ENCODE peak calls at places on chromosomes 3 and 15, in five cellular contexts. Q is hepatocyte, U is GM23338, F is GM23248, H is HCT116. G is an unnamed sample.

GRCh38 chr3:137852511-137852910 is 88.4 kb downstream of the SOX14 start:
- DNase-seq in Q (no peak), U (no peak), F (no peak), H (no peak), G (peak; percentile 86)

GRCh38 chr3:183664913-183665381 is 29.5 kb downstream of the KLHL24 start:
- DNase-seq in Q (no peak), U (no peak), F (peak; percentile 90), H (no peak), G (no peak)

GRCh38 chr3:160622263-160623045 is 54.5 kb upstream of the ARL14 start:
- DNase-seq in Q (peak; percentile 13), U (no peak), F (peak; percentile 4), H (no peak), G (no peak)

GRCh38 chr3:179676081-179676480 is 23.2 kb downstream of the USP13 start:
- DNase-seq in Q (no peak), U (no peak), F (no peak), H (no peak), G (no peak)

GRCh38 chr15:82790321-82790720 is 15.5 kb downstream of the FSD2 start:
- DNase-seq in Q (no peak), U (no peak), F (no peak), H (no peak), G (no peak)

GRCh38 chr3:68861521-68861920 is 70.8 kb downstream of the TAFA4 start:
- DNase-seq in Q (no peak), U (no peak), F (no peak), H (no peak), G (no peak)

GRCh38 chr3:149977391-149977790 is 6.7 kb upstream of the PFN2 start:
- DNase-seq in Q (no peak), U (no peak), F (no peak), H (no peak), G (no peak)

GRCh38 chr3:149536429-149536828 is 61.9 kb downstream of the TM4SF4 start:
- DNase-seq in Q (peak; percentile 39), U (peak; percentile 78), F (peak; percentile 60), H (no peak), G (peak; percentile 81)

GRCh38 chr3:38124324-38125122 is 12.4 kb downstream of the ACAA1 start:
- DNase-seq in Q (no peak), U (no peak), F (no peak), H (no peak), G (no peak)

GRCh38 chr15:58138106-58138505 is at the start of gene AQP9:
- DNase-seq in Q (no peak), U (no peak), F (peak; percentile 40), H (no peak), G (no peak)

GRCh38 chr3:50151728-50152127 is 3.4 kb upstream of the SEMA3F start:
- DNase-seq in Q (no peak), U (no peak), F (no peak), H (no peak), G (no peak)
- H3K4me1 ChIP-seq in Q (peaks cover 53% of the 10 kb centered on the region), U (peaks cover 27% of the 10 kb centered on the region), F (no peaks in the 10 kb centered on the region), H (peaks cover 8% of the 10 kb centered on the region), G (peaks cover 33% of the 10 kb centered on the region)

DNA sequence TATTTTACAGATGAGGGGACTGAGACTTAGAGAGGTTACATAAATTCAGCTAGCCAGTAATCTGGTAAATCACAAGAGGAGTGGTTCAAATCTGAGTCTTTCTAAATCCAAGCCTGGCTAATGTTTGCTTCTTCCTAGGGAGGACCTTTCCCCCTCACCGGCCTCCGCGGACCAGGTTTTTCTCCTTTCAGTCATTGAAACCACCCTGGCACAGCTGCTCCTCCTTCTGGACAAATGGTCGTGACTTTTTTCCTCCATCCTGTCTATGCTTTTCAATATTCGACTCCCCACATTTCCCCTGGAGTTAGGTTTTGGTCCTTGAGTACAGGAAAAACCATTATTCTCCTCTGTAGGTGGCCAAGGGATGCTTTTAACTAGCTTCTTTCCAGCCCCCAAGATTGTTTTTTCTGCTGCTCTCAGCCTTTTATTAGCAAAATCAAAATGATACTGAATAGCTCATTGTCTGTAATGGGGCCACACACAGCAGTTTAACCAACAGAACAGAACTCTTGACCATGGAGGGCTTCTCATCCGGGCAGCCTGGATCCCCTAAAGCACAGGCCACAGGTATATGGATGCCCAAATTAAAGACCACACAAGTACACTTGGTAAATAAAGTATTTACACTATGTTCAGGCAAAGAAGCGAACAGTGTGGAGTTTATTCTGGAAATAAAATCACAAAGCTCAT is 85.9 kb upstream of the KLHL25 start:
- DNase-seq in Q (no peak), U (no peak), F (no peak), H (no peak), G (no peak)
- TF ChIP-seq EZH2phosphoT487 in Q (no peak), U (no peak), F (no peak), H (no peak), G (no peak)

DNA sequence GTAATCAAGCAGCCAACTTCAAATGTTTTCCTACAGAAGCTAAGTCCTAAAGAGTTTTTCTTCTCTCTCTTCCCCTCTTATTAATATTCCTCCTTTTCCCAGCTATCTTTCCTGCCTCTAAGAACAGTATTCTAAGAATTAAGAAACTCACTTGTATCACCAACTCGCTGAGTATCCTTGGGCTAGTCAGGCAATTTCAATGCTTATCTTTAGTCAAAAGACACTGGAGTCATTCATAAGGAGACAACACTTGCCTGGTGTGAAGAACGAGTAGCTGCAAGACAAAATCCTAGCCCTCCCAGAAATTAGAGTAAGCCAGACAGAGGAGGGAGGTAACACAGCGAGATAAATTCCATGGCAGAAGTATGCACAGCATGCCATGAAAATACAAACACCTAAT is 10.7 kb downstream of the VGLL4 start:
- DNase-seq in Q (no peak), U (no peak), F (no peak), H (no peak), G (no peak)
- H3K4me1 ChIP-seq in Q (peaks cover 42% of the 10 kb centered on the region), U (peaks cover 40% of the 10 kb centered on the region), F (peaks cover 45% of the 10 kb centered on the region), H (no peaks in the 10 kb centered on the region), G (peaks cover 28% of the 10 kb centered on the region)

GRCh38 chr3:14415501-14415900 is 13.1 kb downstream of the SLC6A6 start:
- DNase-seq in Q (no peak), U (no peak), F (peak; percentile 62), H (no peak), G (no peak)
- TF ChIP-seq EZH2phosphoT487 in Q (no peak), U (no peak), F (no peak), H (no peak), G (no peak)

DNA sequence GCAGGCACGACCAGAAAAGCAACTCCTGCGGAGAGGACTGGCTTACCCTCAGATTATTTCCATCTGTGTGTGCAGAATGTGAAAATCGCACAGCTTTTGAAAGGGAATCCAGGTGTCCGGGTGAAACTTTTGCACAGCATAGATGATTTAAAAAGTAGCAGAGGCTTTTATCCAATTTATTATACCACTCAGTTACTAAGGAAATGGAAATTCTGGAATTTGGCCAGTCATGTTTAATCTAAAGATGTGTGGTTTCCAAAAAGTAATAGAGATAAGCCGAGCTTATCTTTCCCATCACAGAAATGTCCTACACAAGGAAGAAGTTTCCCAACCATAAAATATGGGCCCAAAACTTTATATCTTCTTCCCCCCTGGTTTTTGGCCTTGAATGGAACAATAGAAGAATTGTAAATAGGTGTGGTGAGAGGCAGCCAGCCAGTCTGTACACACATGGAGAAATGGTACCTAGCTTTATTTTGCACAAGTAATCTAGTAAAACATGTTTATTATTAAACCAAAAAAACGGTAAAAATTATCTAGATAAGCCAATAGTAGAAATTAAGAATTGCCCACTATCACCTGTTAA is 19.3 kb upstream of the SLC24A5 start:
- DNase-seq in Q (no peak), U (no peak), F (no peak), H (no peak), G (no peak)
- H3K4me1 ChIP-seq in Q (no peaks in the 10 kb centered on the region), U (no peaks in the 10 kb centered on the region), F (no peaks in the 10 kb centered on the region), H (no peaks in the 10 kb centered on the region), G (no peaks in the 10 kb centered on the region)

GRCh38 chr3:71870966-71871512 is 86.1 kb upstream of the PROK2 start:
- DNase-seq in Q (no peak), U (no peak), F (no peak), H (no peak), G (no peak)

GRCh38 chr3:71874618-71875017 is 89.7 kb upstream of the PROK2 start:
- DNase-seq in Q (no peak), U (no peak), F (no peak), H (no peak), G (no peak)

GRCh38 chr3:71875461-71875947 is 90.6 kb upstream of the PROK2 start:
- DNase-seq in Q (peak; percentile 89), U (peak; percentile 93), F (peak; percentile 86), H (peak; percentile 42), G (peak; percentile 92)

GRCh38 chr3:71872256-71872655 is 87.3 kb upstream of the PROK2 start:
- DNase-seq in Q (peak; percentile 23), U (no peak), F (no peak), H (no peak), G (no peak)

GRCh38 chr3:71873093-71873611 is 88.2 kb upstream of the PROK2 start:
- DNase-seq in Q (no peak), U (peak; percentile 50), F (no peak), H (no peak), G (no peak)
- TF ChIP-seq EZH2phosphoT487 in Q (no peak), U (no peak), F (no peak), H (no peak), G (no peak)

GRCh38 chr15:63232943-63233342 is 43.5 kb downstream of the RAB8B start:
- DNase-seq in Q (no peak), U (no peak), F (peak; percentile 30), H (no peak), G (no peak)
- H3K4me1 ChIP-seq in Q (peaks cover 18% of the 10 kb centered on the region), U (no peaks in the 10 kb centered on the region), F (peaks cover 54% of the 10 kb centered on the region), H (no peaks in the 10 kb centered on the region), G (peaks cover 14% of the 10 kb centered on the region)

GRCh38 chr3:139988472-139988871 is 53.5 kb downstream of the CLSTN2 start:
- DNase-seq in Q (no peak), U (no peak), F (no peak), H (no peak), G (no peak)
- TF ChIP-seq EZH2phosphoT487 in Q (no peak), U (no peak), F (no peak), H (no peak), G (no peak)